ENCODE peak calls at places on chromosomes 3 and 15, in nine cellular contexts. V, B, N, A, I, P, K, F and T are unnamed samples.

GRCh38 chr3:123755085-123755484 is 129.0 kb downstream of the MYLK start:
- DNase-seq in V (peak; percentile 86), B (no peak), N (no peak), A (peak; percentile 77), I (no peak), P (no peak), K (peak; percentile 94), F (peak; percentile 76), T (no peak)

GRCh38 chr3:14001136-14001535 is 121.3 kb upstream of the WNT7A start:
- DNase-seq in V (no peak), B (peak; percentile 39), N (no peak), A (no peak), I (no peak), P (no peak), K (no peak), F (no peak), T (no peak)

GRCh38 chr3:157423337-157423736 is 13.3 kb upstream of the PTX3 start:
- DNase-seq in V (no peak), B (peak; percentile 51), N (no peak), A (no peak), I (no peak), P (no peak), K (no peak), F (no peak), T (no peak)

GRCh38 chr3:193942516-193943055 is 193.4 kb upstream of the HES1 start:
- DNase-seq in V (no peak), B (no peak), N (no peak), A (no peak), I (no peak), P (no peak), K (no peak), F (no peak), T (no peak)

GRCh38 chr3:172869356-172869755 is 118.8 kb downstream of the ECT2 start:
- DNase-seq in V (no peak), B (no peak), N (no peak), A (no peak), I (peak; percentile 33), P (no peak), K (no peak), F (no peak), T (no peak)

GRCh38 chr3:194577985-194578905 is 55.0 kb downstream of the TMEM44 start:
- DNase-seq in V (no peak), B (peak; percentile 96), N (no peak), A (peak; percentile 65), I (no peak), P (peak; percentile 82), K (no peak), F (peak; percentile 48), T (no peak)

GRCh38 chr3:72013104-72013503 is 228.2 kb upstream of the PROK2 start:
- DNase-seq in V (no peak), B (no peak), N (no peak), A (no peak), I (no peak), P (no peak), K (no peak), F (no peak), T (no peak)

GRCh38 chr3:106183762-106184391 is 315.1 kb upstream of the CBLB start:
- DNase-seq in V (no peak), B (peak; percentile 87), N (no peak), A (no peak), I (no peak), P (no peak), K (no peak), F (no peak), T (no peak)

GRCh38 chr15:47388299-47388698 is 329.0 kb upstream of the SEMA6D start:
- DNase-seq in V (no peak), B (no peak), N (no peak), A (no peak), I (no peak), P (no peak), K (no peak), F (no peak), T (no peak)

GRCh38 chr15:95503107-95503506 is 827.4 kb upstream of the NR2F2 start:
- DNase-seq in V (no peak), B (no peak), N (no peak), A (no peak), I (no peak), P (no peak), K (no peak), F (no peak), T (no peak)

GRCh38 chr3:127171721-127172120 is 21.2 kb upstream of the PRR23E start:
- DNase-seq in V (no peak), B (no peak), N (peak; percentile 17), A (no peak), I (no peak), P (no peak), K (no peak), F (no peak), T (no peak)
- H3K27me3 ChIP-seq in V (peaks cover 65% of the 10 kb centered on the region), B (peaks cover 13% of the 10 kb centered on the region), N (no peaks in the 10 kb centered on the region), A (no peaks in the 10 kb centered on the region), I (no peaks in the 10 kb centered on the region), P (peaks cover 20% of the 10 kb centered on the region), K (peaks cover 8% of the 10 kb centered on the region), F (no peaks in the 10 kb centered on the region), T (no peaks in the 10 kb centered on the region)

GRCh38 chr3:60779637-60780036 is 471.6 kb downstream of the FHIT start:
- DNase-seq in V (no peak), B (no peak), N (no peak), A (no peak), I (no peak), P (no peak), K (no peak), F (no peak), T (no peak)
- H3K9me3 ChIP-seq in V (peaks cover 7% of the 10 kb centered on the region), B (peaks cover 10% of the 10 kb centered on the region), N (peaks cover 3% of the 10 kb centered on the region), A (no peaks in the 10 kb centered on the region), I (no peaks in the 10 kb centered on the region), P (no peaks in the 10 kb centered on the region), K (no peaks in the 10 kb centered on the region), F (no peaks in the 10 kb centered on the region), T (peaks cover 20% of the 10 kb centered on the region)

DNA sequence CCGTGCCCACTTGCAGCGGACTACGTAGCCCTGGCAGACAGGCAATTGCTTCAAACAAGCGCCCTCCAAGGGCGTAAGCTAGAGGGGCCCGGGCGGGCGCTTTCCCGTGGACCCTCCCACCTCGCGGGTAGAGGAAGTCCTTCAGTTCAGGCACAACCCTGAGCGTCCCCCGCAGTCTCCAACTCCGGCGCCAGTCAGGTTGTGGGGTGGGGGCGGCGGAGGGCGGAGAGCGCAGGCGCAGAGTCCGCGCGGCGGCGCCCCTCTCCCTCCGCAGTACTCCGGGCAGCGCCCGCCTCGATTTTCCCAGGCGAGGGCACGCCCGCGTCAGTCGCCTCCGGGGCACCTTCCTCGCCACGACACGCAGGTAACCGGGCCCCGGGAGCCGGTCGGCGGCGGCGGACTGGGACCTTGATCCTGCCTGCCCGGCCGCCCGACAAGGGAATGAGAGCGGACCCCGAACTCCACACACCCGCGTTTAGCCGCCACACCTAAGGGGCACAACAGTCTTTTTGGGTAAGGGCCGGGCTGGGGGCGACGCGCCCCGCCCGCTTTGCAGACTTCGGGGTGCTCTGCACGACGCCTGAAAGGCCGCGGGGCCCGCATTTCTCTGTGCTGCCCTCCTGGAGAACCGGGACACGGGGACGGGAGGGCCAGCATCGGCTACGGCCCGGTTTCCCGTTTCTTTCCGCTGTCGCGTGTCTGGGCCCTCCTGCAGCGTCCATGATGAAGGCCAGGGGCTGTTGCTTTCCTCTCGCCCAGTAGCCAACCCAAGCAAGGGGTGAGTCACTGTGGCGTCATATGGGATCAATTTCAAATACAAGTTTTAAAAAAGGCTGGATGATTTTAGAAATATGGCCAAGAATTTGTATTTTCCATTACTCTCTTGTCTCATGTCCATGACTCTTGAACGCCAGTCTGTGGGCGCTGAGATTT is at the start of gene SLC35G2:
- DNase-seq in V (peak; percentile 30), B (peak; percentile 89), N (peak; percentile 75), A (peak; percentile 49), I (peak; percentile 49), P (no peak), K (peak; percentile 61), F (peak; percentile 57), T (no peak)
- TF ChIP-seq POLR2A in V (no peak), B (peak; percentile 12), N (no peak), A (no peak), I (no peak), P (peak; percentile 1), K (peak; percentile 26), F (no peak), T (no peak)

DNA sequence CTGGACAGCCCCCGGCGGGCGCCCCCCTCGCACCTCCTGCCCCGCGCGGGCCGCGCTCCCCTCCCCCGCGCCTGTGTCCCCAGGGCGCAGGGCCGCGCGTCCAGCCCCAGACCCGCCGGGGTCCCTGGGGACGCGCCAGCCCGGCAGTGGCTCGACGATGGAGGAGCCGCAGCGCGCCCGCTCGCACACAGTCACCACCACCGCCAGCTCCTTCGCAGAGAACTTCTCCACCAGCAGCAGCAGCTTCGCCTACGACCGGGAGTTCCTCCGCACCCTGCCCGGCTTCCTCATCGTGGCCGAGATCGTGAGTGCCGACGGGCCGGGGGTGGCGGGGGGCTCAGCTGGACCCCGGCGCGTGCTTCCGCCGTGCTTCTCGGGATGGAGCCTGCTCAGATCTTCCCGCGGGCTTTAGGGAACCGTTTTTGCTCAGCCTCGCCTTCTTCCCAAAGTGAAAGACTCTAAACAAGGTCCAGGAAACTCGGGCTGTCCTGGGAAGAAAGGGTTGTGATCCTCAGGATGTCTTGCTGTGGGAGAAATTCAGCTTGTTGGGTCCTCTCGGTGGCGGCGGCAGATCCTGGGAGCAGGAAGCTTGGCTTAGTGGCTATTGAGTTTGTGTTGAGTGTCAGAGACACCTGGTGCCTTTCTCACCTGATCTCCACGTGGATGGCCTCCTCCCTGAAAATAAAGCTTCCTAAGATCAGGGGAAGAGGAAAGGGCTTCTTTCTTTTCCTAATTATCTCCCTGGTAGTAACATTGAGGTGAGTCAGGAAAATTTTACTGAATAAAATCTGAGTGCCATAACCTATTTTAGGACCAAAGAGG is 547 bp downstream of the CMTM8 start:
- DNase-seq in V (peak; percentile 34), B (peak; percentile 10), N (peak; percentile 38), A (peak; percentile 61), I (peak; percentile 22), P (no peak), K (peak; percentile 81), F (peak; percentile 46), T (no peak)
- H3K27me3 ChIP-seq in V (peaks cover 19% of the 10 kb centered on the region), B (peaks cover 48% of the 10 kb centered on the region), N (no peaks in the 10 kb centered on the region), A (no peaks in the 10 kb centered on the region), I (no peaks in the 10 kb centered on the region), P (peaks cover 3% of the 10 kb centered on the region), K (no peaks in the 10 kb centered on the region), F (no peaks in the 10 kb centered on the region), T (no peaks in the 10 kb centered on the region)

GRCh38 chr15:25052191-25052999 is 97.6 kb downstream of the SNRPN start:
- DNase-seq in V (peak; percentile 15), B (no peak), N (peak; percentile 20), A (no peak), I (no peak), P (no peak), K (no peak), F (no peak), T (no peak)
- H3K9me3 ChIP-seq in V (peaks cover 87% of the 10 kb centered on the region), B (peaks cover 91% of the 10 kb centered on the region), N (peaks cover 92% of the 10 kb centered on the region), A (peaks cover 85% of the 10 kb centered on the region), I (peaks cover 99% of the 10 kb centered on the region), P (peaks cover 60% of the 10 kb centered on the region), K (peaks cover 15% of the 10 kb centered on the region), F (peaks cover 46% of the 10 kb centered on the region), T (peaks cover 100% of the 10 kb centered on the region)